ENCODE peak calls at places on chromosomes 6 and 20, in five cellular contexts. One of them, this sample, is unnamed.

GRCh38 chr20:59669451-59669850 is 65.1 kb downstream of the PHACTR3 start:
- DNase-seq in sigmoid colon: no peak
- DNase-seq in testis: no peak
- DNase-seq in HCT116: no peak
- DNase-seq in heart left ventricle: no peak
- DNase-seq in this sample: no peak

GRCh38 chr20:33914871-33915270 is 78.8 kb upstream of the RALY start:
- DNase-seq in testis: no peak
- DNase-seq in HCT116: peak; percentile 66
- DNase-seq in heart left ventricle: no peak
- DNase-seq in sigmoid colon: no peak
- DNase-seq in this sample: no peak

GRCh38 chr6:5466459-5466858 is 205.1 kb downstream of the FARS2 start:
- DNase-seq in heart left ventricle: no peak
- DNase-seq in HCT116: no peak
- DNase-seq in testis: no peak
- DNase-seq in sigmoid colon: no peak
- DNase-seq in this sample: no peak

GRCh38 chr20:50277460-50278376 is 87.1 kb downstream of the CEBPB start:
- DNase-seq in sigmoid colon: no peak
- DNase-seq in testis: no peak
- DNase-seq in HCT116: no peak
- DNase-seq in heart left ventricle: no peak
- DNase-seq in this sample: no peak

GRCh38 chr6:13873288-13874190 is 51.2 kb upstream of the RNF182 start:
- DNase-seq in heart left ventricle: peak; percentile 58
- DNase-seq in HCT116: peak; percentile 51
- DNase-seq in sigmoid colon: peak; percentile 72
- DNase-seq in testis: peak; percentile 54
- DNase-seq in this sample: peak; percentile 78

GRCh38 chr20:61671559-61671958 is 394.1 kb downstream of the TAF4 start:
- DNase-seq in HCT116: no peak
- DNase-seq in heart left ventricle: no peak
- DNase-seq in testis: no peak
- DNase-seq in sigmoid colon: no peak
- DNase-seq in this sample: no peak

GRCh38 chr6:160919713-160920112 is 71.9 kb upstream of the MAP3K4 start:
- DNase-seq in testis: no peak
- DNase-seq in heart left ventricle: no peak
- DNase-seq in HCT116: no peak
- DNase-seq in sigmoid colon: no peak
- DNase-seq in this sample: no peak

GRCh38 chr6:76702187-76702586 is 629.7 kb upstream of the IMPG1 start:
- DNase-seq in sigmoid colon: no peak
- DNase-seq in testis: no peak
- DNase-seq in heart left ventricle: no peak
- DNase-seq in HCT116: no peak
- DNase-seq in this sample: no peak

GRCh38 chr6:25558155-25558817 is 93.7 kb upstream of the SCGN start:
- DNase-seq in sigmoid colon: no peak
- DNase-seq in testis: no peak
- DNase-seq in HCT116: no peak
- DNase-seq in heart left ventricle: no peak
- DNase-seq in this sample: no peak

GRCh38 chr20:18272451-18272850 is 15.9 kb upstream of the ZNF133 start:
- DNase-seq in HCT116: no peak
- DNase-seq in testis: no peak
- DNase-seq in sigmoid colon: no peak
- DNase-seq in heart left ventricle: peak; percentile 23
- DNase-seq in this sample: no peak

GRCh38 chr6:121523628-121524027 is 88.2 kb downstream of the GJA1 start:
- DNase-seq in HCT116: no peak
- DNase-seq in sigmoid colon: no peak
- DNase-seq in testis: no peak
- DNase-seq in heart left ventricle: no peak
- DNase-seq in this sample: no peak

GRCh38 chr20:35902545-35902941 is 51.8 kb downstream of the SCAND1 start:
- DNase-seq in testis: no peak
- DNase-seq in heart left ventricle: no peak
- DNase-seq in sigmoid colon: no peak
- DNase-seq in HCT116: no peak
- DNase-seq in this sample: no peak

GRCh38 chr20:61757678-61758555 is 307.8 kb downstream of the TAF4 start:
- DNase-seq in HCT116: no peak
- DNase-seq in heart left ventricle: no peak
- DNase-seq in sigmoid colon: peak; percentile 53
- DNase-seq in testis: no peak
- DNase-seq in this sample: no peak

GRCh38 chr6:148192310-148192709 is 150.3 kb upstream of the SASH1 start:
- DNase-seq in heart left ventricle: no peak
- DNase-seq in HCT116: no peak
- DNase-seq in testis: peak; percentile 19
- DNase-seq in sigmoid colon: no peak
- DNase-seq in this sample: no peak

GRCh38 chr6:46044876-46045617 is 29.4 kb upstream of the CLIC5 start:
- DNase-seq in sigmoid colon: no peak
- DNase-seq in testis: no peak
- DNase-seq in heart left ventricle: peak; percentile 63
- DNase-seq in HCT116: peak; percentile 73
- DNase-seq in this sample: no peak

GRCh38 chr6:15547379-15547778 is 115.4 kb downstream of the DTNBP1 start:
- DNase-seq in testis: no peak
- DNase-seq in heart left ventricle: no peak
- DNase-seq in HCT116: no peak
- DNase-seq in sigmoid colon: no peak
- DNase-seq in this sample: no peak

GRCh38 chr20:14951105-14951504 is 613.7 kb upstream of the FLRT3 start:
- DNase-seq in sigmoid colon: no peak
- DNase-seq in heart left ventricle: no peak
- DNase-seq in HCT116: no peak
- DNase-seq in testis: no peak
- DNase-seq in this sample: no peak

GRCh38 chr6:40489798-40490197 is 97.4 kb downstream of the LRFN2 start:
- DNase-seq in HCT116: no peak
- DNase-seq in sigmoid colon: no peak
- DNase-seq in heart left ventricle: no peak
- DNase-seq in testis: no peak
- DNase-seq in this sample: no peak

GRCh38 chr6:72406517-72406916 is 215.3 kb upstream of the KCNQ5 start:
- DNase-seq in HCT116: no peak
- DNase-seq in heart left ventricle: no peak
- DNase-seq in sigmoid colon: no peak
- DNase-seq in testis: no peak
- DNase-seq in this sample: no peak

GRCh38 chr6:20716865-20717264 is 182.6 kb downstream of the CDKAL1 start:
- DNase-seq in heart left ventricle: no peak
- DNase-seq in sigmoid colon: no peak
- DNase-seq in testis: no peak
- DNase-seq in HCT116: no peak
- DNase-seq in this sample: no peak

DNA sequence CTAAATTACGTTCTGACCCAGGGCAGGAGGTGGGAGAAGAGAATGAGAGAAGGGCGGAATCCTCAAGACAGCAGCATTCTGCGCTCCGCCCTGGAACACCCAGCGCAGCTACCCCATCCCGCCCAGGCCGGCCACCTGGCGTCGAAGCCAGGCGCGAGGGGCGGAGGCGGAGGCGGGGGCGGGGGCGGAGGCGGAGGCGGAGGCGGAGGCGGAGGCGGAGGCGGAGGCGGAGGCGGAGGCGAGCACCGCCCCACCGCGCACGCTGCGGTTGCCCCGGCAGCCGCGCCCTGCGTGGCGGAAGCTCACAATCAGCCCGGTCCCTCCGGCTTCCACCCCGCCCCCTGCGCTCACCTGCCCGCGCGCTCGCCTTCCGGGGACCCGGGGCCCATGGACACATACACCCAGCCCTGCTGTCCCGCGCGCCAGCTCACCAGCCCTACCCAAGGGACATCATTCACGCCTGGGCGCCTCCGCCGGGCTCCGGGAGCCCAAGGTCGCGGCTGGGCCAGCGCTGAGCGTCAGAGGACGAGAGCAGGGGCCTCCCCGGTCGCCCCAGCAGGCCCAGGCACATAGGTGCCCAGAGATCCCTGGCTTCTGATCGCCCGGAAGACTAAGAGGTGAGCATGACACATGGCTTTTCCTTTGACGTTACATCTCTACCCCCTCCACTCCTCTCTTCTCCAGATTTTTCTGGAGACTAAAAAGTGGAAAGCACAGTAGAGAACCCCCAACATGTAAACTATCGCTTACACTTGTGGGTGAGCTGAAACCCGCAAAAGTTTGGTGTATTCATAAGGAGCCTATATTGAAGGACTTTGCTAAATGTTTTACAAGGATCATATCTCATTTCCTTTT is at the start of gene ANKEF1:
- DNase-seq in heart left ventricle: peak; percentile 76
- DNase-seq in sigmoid colon: peak; percentile 74
- DNase-seq in HCT116: peak; percentile 59
- DNase-seq in testis: peak; percentile 84
- DNase-seq in this sample: peak; percentile 92
- TF ChIP-seq POLR2A in heart left ventricle: no peak
- TF ChIP-seq POLR2A in sigmoid colon: no peak
- TF ChIP-seq POLR2A in HCT116: no peak
- TF ChIP-seq POLR2A in testis: no peak
- TF ChIP-seq POLR2A in this sample: peak; percentile 71

GRCh38 chr6:89829591-89830384 is at the start of gene CASP8AP2:
- DNase-seq in testis: peak; percentile 98
- DNase-seq in HCT116: peak; percentile 99
- DNase-seq in heart left ventricle: peak; percentile 94
- DNase-seq in sigmoid colon: peak; percentile 97
- DNase-seq in this sample: peak; percentile 97
- TF ChIP-seq POLR2A in testis: no peak
- TF ChIP-seq POLR2A in HCT116: peak; percentile 81
- TF ChIP-seq POLR2A in heart left ventricle: peak; percentile 93
- TF ChIP-seq POLR2A in sigmoid colon: peak; percentile 62
- TF ChIP-seq POLR2A in this sample: no peak

DNA sequence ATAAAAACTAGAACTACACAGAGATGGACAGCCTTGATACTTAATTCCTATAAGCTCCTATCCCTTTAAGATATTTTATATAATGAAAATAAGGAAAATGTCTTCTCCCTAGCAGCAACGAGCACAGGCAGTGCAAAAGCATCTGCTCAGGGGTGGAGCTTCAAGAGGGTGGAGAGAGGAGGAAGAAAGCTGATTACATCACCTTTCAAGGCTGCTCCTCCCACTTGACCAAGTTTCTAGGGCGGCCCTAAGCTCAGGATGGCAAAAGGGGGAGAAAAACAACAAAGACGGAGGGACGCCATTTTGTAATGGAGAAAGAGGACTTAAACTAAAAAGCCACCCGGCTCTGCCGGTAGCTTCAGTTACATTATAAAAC is 2.2 kb downstream of the PPP1R10 start:
- DNase-seq in HCT116: peak; percentile 93
- DNase-seq in heart left ventricle: peak; percentile 91
- DNase-seq in testis: peak; percentile 95
- DNase-seq in sigmoid colon: peak; percentile 96
- DNase-seq in this sample: peak; percentile 88
- TF ChIP-seq POLR2A in HCT116: peak; percentile 16
- TF ChIP-seq POLR2A in heart left ventricle: peak; percentile 87
- TF ChIP-seq POLR2A in testis: peak; percentile 90
- TF ChIP-seq POLR2A in sigmoid colon: peak; percentile 77
- TF ChIP-seq POLR2A in this sample: peak; percentile 63

DNA sequence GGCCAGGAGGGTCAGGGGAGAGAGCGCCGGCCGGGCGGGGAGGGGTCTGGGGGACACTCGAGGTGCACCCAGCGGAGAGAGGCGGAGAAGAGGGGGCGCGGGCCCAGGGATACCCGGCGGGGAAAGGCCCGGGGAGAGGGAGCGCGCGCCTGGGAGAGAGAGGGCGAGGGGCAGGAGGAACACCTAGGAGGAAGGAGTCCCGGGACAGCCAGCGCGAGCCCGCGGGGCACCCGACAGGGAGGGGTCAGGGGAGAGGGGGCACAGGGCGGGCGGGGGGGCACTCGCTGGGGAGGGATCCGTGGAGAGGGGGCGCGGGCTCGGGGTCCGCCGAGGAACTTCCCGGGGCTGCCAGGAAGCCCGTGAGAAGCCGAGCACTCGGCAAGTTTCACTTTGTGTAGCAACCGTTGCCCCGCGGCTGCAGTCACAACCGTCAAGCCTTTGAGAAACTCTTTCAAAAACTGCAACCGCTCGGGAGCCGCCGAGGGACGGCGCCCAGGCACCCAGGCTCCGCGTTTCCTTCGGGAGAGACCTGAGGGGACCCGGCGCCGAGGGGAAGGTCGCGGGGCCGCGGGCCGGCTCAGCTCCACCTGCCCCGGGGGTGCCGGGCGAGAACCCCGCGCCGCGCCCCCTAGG is 472 bp downstream of the EZR start:
- DNase-seq in testis: peak; percentile 58
- DNase-seq in heart left ventricle: peak; percentile 66
- DNase-seq in HCT116: no peak
- DNase-seq in sigmoid colon: peak; percentile 87
- DNase-seq in this sample: peak; percentile 73
- TF ChIP-seq POLR2A in testis: no peak
- TF ChIP-seq POLR2A in heart left ventricle: no peak
- TF ChIP-seq POLR2A in HCT116: no peak
- TF ChIP-seq POLR2A in sigmoid colon: no peak
- TF ChIP-seq POLR2A in this sample: no peak

DNA sequence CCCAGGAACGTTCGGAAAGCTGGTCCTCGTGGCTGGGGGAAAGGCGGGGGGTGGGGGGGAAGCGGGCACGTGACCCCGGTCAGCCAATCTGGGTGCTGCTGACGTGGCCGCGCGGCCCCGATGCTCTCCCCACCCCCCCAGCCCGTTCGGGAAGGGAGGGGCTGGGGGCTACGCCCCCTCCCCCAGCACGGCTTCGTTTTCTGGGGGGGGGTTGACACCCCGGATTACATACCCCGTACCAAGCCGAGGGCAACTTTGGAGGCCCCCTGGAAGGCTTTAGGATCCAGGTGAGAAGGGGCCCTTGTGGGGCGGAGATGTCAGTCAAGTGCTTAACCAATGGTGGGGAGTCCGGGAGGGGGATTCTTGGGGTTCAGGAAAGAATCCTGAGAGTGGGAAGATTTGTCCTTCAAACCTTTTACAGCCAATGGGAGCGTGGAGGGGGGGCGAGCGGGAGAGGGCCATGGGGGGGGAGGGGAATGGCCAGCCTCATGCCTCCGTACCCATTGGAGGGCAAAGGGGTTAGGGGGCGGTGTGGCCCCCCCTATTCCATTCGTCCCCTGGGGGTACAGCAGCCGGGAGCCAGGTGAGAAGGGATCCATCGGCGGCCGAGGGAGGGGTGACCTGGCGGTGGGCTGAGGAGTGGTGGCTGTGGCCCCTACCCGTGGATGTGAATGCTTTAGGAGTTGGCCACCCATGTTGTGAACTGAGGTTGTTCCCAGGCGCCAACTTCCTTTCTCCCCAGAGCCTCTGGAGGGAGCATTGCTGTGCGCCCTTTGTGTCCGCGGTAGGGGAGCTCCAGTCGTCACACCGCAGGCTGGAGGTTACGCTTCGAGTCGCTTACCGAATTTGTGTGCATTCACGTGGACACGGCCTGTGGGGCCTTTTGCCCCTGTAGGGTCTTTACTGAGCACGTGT is 633 bp downstream of the BRD2 start:
- DNase-seq in sigmoid colon: peak; percentile 92
- DNase-seq in testis: peak; percentile 83
- DNase-seq in heart left ventricle: peak; percentile 84
- DNase-seq in HCT116: peak; percentile 57
- DNase-seq in this sample: peak; percentile 80
- TF ChIP-seq POLR2A in sigmoid colon: peak; percentile 14
- TF ChIP-seq POLR2A in testis: no peak
- TF ChIP-seq POLR2A in heart left ventricle: no peak
- TF ChIP-seq POLR2A in HCT116: peak; percentile 3
- TF ChIP-seq POLR2A in this sample: peak; percentile 70